ENCODE peak calls at places on chromosomes 2 and 18, in four cellular contexts. F is HL-60, G is stomach, V is epithelial cell of esophagus. K is an unnamed sample.

GRCh38 chr18:8858888-8859511 is 153.6 kb downstream of the MTCL1 start:
- DNase-seq in G (no peak), F (no peak), V (peak), K (no peak)

GRCh38 chr2:66851449-66851872 is 416.5 kb downstream of the MEIS1 start:
- DNase-seq in F (no peak), G (no peak), V (peak), K (no peak)

GRCh38 chr2:263774-264492 is at the start of gene SH3YL1:
- DNase-seq in V (peak), G (peak), F (no peak), K (peak)

GRCh38 chr2:45898819-45899218 is 247.3 kb downstream of the PRKCE start:
- DNase-seq in G (no peak), V (no peak), F (no peak), K (no peak)

GRCh38 chr2:96924775-96925747 is 55.2 kb upstream of the SEMA4C start:
- DNase-seq in G (no peak), V (no peak), F (no peak), K (no peak)

GRCh38 chr2:183242937-183243336 is 118.7 kb downstream of the NUP35 start:
- DNase-seq in V (peak), F (no peak), G (no peak), K (no peak)

GRCh38 chr2:190829642-190830041 is 51.0 kb upstream of the GLS start:
- DNase-seq in G (no peak), V (no peak), F (no peak), K (no peak)

GRCh38 chr18:44839239-44839666 is 158.6 kb downstream of the SETBP1 start:
- DNase-seq in V (peak), G (peak), F (peak), K (no peak)

GRCh38 chr2:25481381-25482310 is 139.9 kb upstream of the DNMT3A start:
- DNase-seq in G (no peak), F (no peak), V (no peak), K (no peak)

GRCh38 chr2:217852812-217853211 is 150.0 kb downstream of the TNS1 start:
- DNase-seq in G (no peak), F (no peak), V (no peak), K (no peak)

GRCh38 chr2:8447610-8448221 is 234.1 kb upstream of the ID2 start:
- DNase-seq in V (no peak), F (no peak), G (no peak), K (peak)

GRCh38 chr2:18883626-18884456 is 294.5 kb upstream of the NT5C1B start:
- DNase-seq in F (no peak), G (no peak), V (peak), K (no peak)

GRCh38 chr2:240127351-240127750 is 8.8 kb downstream of the COPS9 start:
- DNase-seq in F (no peak), V (no peak), G (no peak), K (peak)

GRCh38 chr2:46248171-46248570 is 49.0 kb upstream of the EPAS1 start:
- DNase-seq in F (no peak), V (no peak), G (no peak), K (no peak)

GRCh38 chr2:65453916-65454315 is 21.5 kb upstream of the SPRED2 start:
- DNase-seq in G (no peak), V (peak), F (no peak), K (no peak)

GRCh38 chr2:176643711-176644110 is 374.5 kb downstream of the MTX2 start:
- DNase-seq in V (peak), F (no peak), G (no peak), K (no peak)

GRCh38 chr2:120889936-120890335 is 154.3 kb downstream of the GLI2 start:
- DNase-seq in V (no peak), G (no peak), F (no peak), K (no peak)

GRCh38 chr2:46669996-46670793 is 190.8 kb downstream of the TMEM247 start:
- DNase-seq in F (no peak), V (peak), G (no peak), K (no peak)

GRCh38 chr2:54430649-54431048 is 25.5 kb upstream of the SPTBN1 start:
- DNase-seq in F (no peak), G (no peak), V (no peak), K (no peak)

GRCh38 chr2:11757101-11757500 is 10.7 kb downstream of the LPIN1 start:
- DNase-seq in F (no peak), G (no peak), V (no peak), K (no peak)

GRCh38 chr2:216683846-216684245 is 11.5 kb downstream of the IGFBP5 start:
- DNase-seq in F (peak), G (no peak), V (peak), K (no peak)

GRCh38 chr2:175062787-175063585 is 57.8 kb upstream of the CHN1 start:
- DNase-seq in G (no peak), V (peak), F (no peak), K (no peak)

GRCh38 chr2:179467111-179467510 is 202.5 kb upstream of the SESTD1 start:
- DNase-seq in V (peak), F (no peak), G (no peak), K (no peak)

GRCh38 chr2:64457518-64457917 is 3.6 kb downstream of the LGALSL start:
- DNase-seq in V (no peak), G (no peak), F (no peak), K (no peak)

GRCh38 chr2:55966431-55967118 is 43.0 kb upstream of the EFEMP1 start:
- DNase-seq in G (no peak), F (no peak), V (no peak), K (no peak)

GRCh38 chr2:126906781-126907180 is 8.1 kb downstream of the TEX51 start:
- DNase-seq in F (no peak), V (no peak), G (no peak), K (peak)

GRCh38 chr2:170817999-170818293 is 1.3 kb downstream of the GAD1 start:
- DNase-seq in F (no peak), G (no peak), V (no peak), K (no peak)

GRCh38 chr18:63974991-63975390 is 5.1 kb downstream of the SERPINB8 start:
- DNase-seq in V (peak), F (peak), G (no peak), K (no peak)

GRCh38 chr2:173828189-173829157 is 136.7 kb downstream of the SP3 start:
- DNase-seq in V (peak), F (no peak), G (no peak), K (no peak)

GRCh38 chr18:32318581-32318980 is 128.7 kb downstream of the MEP1B start:
- DNase-seq in G (no peak), F (no peak), V (no peak), K (no peak)

GRCh38 chr2:65232636-65233035 is 5.0 kb downstream of the ACTR2 start:
- DNase-seq in F (no peak), G (no peak), V (peak), K (no peak)

GRCh38 chr2:16104345-16105177 is 164.2 kb downstream of the MYCN start:
- DNase-seq in G (no peak), F (no peak), V (no peak), K (no peak)

GRCh38 chr2:168717790-168718502 is 84.5 kb upstream of the NOSTRIN start:
- DNase-seq in F (no peak), G (no peak), V (peak), K (no peak)

GRCh38 chr2:28329184-28329583 is 63.5 kb upstream of the FOSL2 start:
- DNase-seq in V (no peak), G (no peak), F (no peak), K (no peak)

GRCh38 chr2:10301946-10302478 is 692 bp upstream of the HPCAL1 start:
- DNase-seq in V (no peak), G (no peak), F (no peak), K (no peak)

GRCh38 chr2:139946690-139947089 is 1166.5 kb upstream of the NXPH2 start:
- DNase-seq in V (peak), G (no peak), F (no peak), K (no peak)

GRCh38 chr2:71460056-71460455 is 6.7 kb downstream of the DYSF start:
- DNase-seq in G (no peak), V (no peak), F (no peak), K (no peak)

GRCh38 chr2:71461304-71461671 is 7.9 kb downstream of the DYSF start:
- DNase-seq in V (no peak), F (no peak), G (no peak), K (no peak)

GRCh38 chr2:71459084-71459431 is 5.7 kb downstream of the DYSF start:
- DNase-seq in G (no peak), V (no peak), F (no peak), K (no peak)

GRCh38 chr2:71462056-71462605 is 8.8 kb downstream of the DYSF start:
- DNase-seq in F (no peak), V (no peak), G (no peak), K (no peak)

GRCh38 chr2:71460595-71461303 is 7.4 kb downstream of the DYSF start:
- DNase-seq in F (no peak), V (no peak), G (no peak), K (no peak)
- TF ChIP-seq CTCF in F (peak), V (peak), G (no peak), K (peak)

GRCh38 chr18:48752928-48753327 is 197.8 kb downstream of the SMAD7 start:
- DNase-seq in F (no peak), V (no peak), G (no peak), K (no peak)

GRCh38 chr18:48751727-48752468 is 198.9 kb downstream of the SMAD7 start:
- DNase-seq in G (no peak), F (no peak), V (no peak), K (no peak)

GRCh38 chr18:48750485-48751175 is 200.1 kb downstream of the SMAD7 start:
- DNase-seq in F (no peak), V (no peak), G (no peak), K (no peak)

GRCh38 chr18:48752478-48752877 is 198.3 kb downstream of the SMAD7 start:
- DNase-seq in G (no peak), F (no peak), V (peak), K (no peak)

GRCh38 chr18:48749768-48750167 is 201.0 kb downstream of the SMAD7 start:
- DNase-seq in G (no peak), V (peak), F (no peak), K (no peak)
- TF ChIP-seq CTCF in G (no peak), V (no peak), F (no peak), K (no peak)

DNA sequence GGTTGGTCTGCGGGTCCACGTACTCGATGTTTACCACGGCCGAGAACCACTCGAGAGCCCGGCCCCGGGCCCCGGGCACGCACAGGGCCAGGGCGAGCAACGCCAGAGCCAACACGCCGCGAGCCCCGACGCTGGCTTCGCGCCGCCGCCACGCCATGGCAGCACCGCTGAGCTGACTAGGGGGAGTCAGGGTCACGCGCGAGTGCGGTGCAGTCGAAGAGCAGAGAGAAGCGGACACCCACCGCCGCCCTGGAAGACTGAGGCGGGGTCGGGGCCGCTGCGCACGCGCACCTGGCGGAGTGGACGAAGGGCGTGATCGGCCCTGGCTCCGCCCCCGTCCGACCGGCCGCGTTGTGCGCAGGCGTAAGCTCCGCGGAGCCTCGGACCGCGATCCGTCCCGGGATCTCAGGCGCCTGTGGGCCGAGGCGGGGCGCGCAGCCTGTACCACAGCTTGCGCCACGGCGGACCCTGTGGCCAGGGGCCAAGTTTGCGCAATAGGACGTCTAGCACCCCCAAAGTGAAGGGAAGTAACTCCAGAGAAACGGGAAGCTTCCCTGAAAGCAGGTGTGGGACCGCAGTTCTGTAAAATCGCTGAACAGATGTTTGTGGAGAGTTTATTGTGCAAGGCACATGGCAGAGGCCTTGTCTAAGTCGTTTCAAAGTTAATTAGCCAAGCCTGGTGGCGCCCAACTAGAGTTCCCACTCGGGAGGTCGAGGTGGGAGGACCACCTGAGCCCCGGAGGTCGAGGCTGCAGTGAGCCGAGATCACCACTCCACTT is at the start of gene RNF149:
- DNase-seq in G (peak), F (peak), V (peak), K (peak)
- TF ChIP-seq CTCF in G (no peak), F (no peak), V (no peak), K (peak)

DNA sequence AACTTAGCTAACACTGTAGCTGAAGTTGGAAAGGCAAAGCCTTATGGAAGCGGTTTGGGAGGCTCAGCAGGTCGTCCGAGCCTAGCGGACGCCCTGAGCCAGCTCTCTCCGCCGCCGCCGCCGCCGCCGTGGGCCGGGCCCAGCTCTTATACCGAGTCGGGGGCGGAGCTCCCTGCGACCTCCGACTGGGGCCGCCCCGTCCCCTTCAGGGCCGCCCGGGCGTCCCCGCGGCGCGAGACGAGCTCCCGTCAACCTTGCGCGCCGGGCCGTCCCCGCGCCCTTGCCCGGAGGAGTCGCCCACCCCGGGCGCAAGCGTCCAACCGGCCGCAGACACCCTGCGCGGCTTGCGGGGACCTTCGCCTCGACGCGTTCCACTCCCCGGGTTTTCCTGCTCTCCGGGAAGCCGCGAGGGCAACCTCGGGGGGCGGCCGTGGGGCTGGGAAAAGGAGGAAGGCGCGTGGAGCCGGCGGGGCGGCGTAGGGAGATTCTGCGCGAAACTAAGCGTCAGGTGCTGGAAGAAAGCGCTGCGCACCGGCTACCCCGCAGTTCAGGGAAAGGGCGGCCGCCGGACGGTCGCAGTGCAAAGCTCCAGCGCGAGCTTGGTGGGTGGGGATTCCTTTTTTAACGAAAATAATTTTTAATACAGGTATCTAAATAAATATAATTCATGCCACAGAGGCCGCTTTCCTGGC is at the start of gene SLC40A1:
- DNase-seq in F (peak), V (peak), G (peak), K (peak)
- TF ChIP-seq CTCF in F (no peak), V (no peak), G (no peak), K (no peak)

GRCh38 chr2:223837290-223838061 is at the start of gene AP1S3:
- DNase-seq in V (peak), F (peak), G (peak), K (peak)
- TF ChIP-seq CTCF in V (no peak), F (no peak), G (no peak), K (no peak)

GRCh38 chr2:142877265-142877756 is at the start of gene KYNU:
- DNase-seq in G (no peak), V (peak), F (no peak), K (no peak)
- TF ChIP-seq CTCF in G (no peak), V (no peak), F (no peak), K (peak)

GRCh38 chr18:58194028-58194427 is 150.0 kb downstream of the NEDD4L start:
- DNase-seq in F (no peak), G (peak), V (no peak), K (no peak)
- TF ChIP-seq CTCF in F (no peak), G (no peak), V (peak), K (peak)

GRCh38 chr2:155266579-155266978 is 568.1 kb downstream of the KCNJ3 start:
- DNase-seq in F (no peak), G (no peak), V (no peak), K (no peak)
- TF ChIP-seq CTCF in F (no peak), G (no peak), V (no peak), K (peak)

DNA sequence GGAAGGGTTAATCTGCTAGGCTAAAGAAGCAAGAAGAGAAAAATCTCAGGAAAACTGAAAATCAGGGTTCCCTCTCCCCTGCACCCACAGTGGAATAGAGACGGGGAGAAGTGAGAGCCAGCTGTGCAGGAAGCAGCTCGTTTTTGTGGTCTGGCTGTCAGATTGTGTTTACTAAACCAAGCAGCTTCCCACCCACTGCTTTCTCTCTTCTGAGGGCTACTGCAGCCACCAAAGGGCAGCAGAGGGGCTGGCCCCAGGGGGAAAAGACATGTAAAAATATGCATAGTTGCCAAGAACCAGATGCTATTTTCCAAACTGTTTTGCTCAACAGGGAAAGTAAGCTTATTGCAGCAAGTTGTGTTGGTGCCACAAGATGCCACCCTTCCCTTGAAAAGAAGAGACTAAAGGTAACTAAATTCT is 72.6 kb upstream of the THUMPD2 start:
- DNase-seq in V (no peak), F (peak), G (no peak), K (no peak)
- TF ChIP-seq CTCF in V (peak), F (no peak), G (no peak), K (no peak)

K was measured in type B pancreatic cell.